ENCODE peak calls at places on chromosomes 4 and X, in seven cellular contexts. M, W, I, C, K, Q and O are unnamed samples.

GRCh38 chr4:60847614-60848013 is 352.5 kb upstream of the ADGRL3 start:
- DNase-seq in W (no peak), Q (no peak), C (no peak), K (no peak), M (peak), I (no peak), O (no peak)

GRCh38 chr4:828641-829271 is 2.8 kb upstream of the CPLX1 start:
- DNase-seq in C (no peak), K (no peak), W (no peak), M (peak), Q (peak), I (peak), O (peak)

GRCh38 chr4:154722262-154722661 is 21.5 kb upstream of the LRAT start:
- DNase-seq in Q (no peak), W (no peak), I (no peak), M (no peak), C (no peak), K (no peak), O (no peak)

GRCh38 chr4:167524091-167524490 is 289.8 kb upstream of the SPOCK3 start:
- DNase-seq in Q (no peak), K (no peak), W (no peak), M (no peak), I (no peak), C (no peak), O (no peak)

GRCh38 chr4:168384437-168385141 is 66.0 kb upstream of the DDX60 start:
- DNase-seq in M (no peak), I (no peak), Q (no peak), C (no peak), W (no peak), K (no peak), O (no peak)

GRCh38 chr4:155679343-155679742 is 12.7 kb downstream of the GUCY1A1 start:
- DNase-seq in M (no peak), I (peak), Q (no peak), C (no peak), W (no peak), K (no peak), O (no peak)

GRCh38 chrX:123088331-123088730 is 95.7 kb upstream of the GRIA3 start:
- DNase-seq in M (no peak), I (no peak), C (no peak), K (no peak), Q (no peak), W (no peak), O (no peak)

GRCh38 chr4:40486534-40486933 is 143.1 kb downstream of the RBM47 start:
- DNase-seq in W (no peak), I (no peak), K (no peak), Q (no peak), M (no peak), C (no peak), O (no peak)

GRCh38 chr4:164892018-164892417 is 15.0 kb downstream of the APELA start:
- DNase-seq in M (no peak), Q (no peak), C (no peak), W (no peak), K (no peak), I (no peak), O (no peak)

GRCh38 chr4:147580396-147580795 is 36.8 kb upstream of the TMEM184C start:
- DNase-seq in C (no peak), Q (no peak), W (no peak), K (no peak), M (no peak), I (no peak), O (no peak)

GRCh38 chrX:2401590-2402360 is 99.0 kb downstream of the DHRSX start:
- DNase-seq in M (peak), W (peak), K (no peak), Q (no peak), C (no peak), I (no peak), O (peak)

GRCh38 chrX:133448512-133449076 is 33.3 kb upstream of the GPC4 start:
- DNase-seq in M (no peak), I (no peak), W (no peak), C (no peak), Q (no peak), K (no peak), O (no peak)

GRCh38 chrX:149453030-149453429 is 52.1 kb downstream of the IDS start:
- DNase-seq in Q (no peak), I (no peak), C (no peak), K (no peak), M (peak), W (no peak), O (peak)

GRCh38 chr4:36312511-36312910 is 31.1 kb downstream of the DTHD1 start:
- DNase-seq in W (no peak), I (no peak), K (no peak), C (no peak), Q (no peak), M (no peak), O (no peak)